ENCODE peak calls at places on chromosomes 6 and 20, in eight cellular contexts. O, P, A, N, G, W, I and H are unnamed samples. For H3K4me1 and H3K36me3, the result is how much of the 10 kb centered on the place peaks cover.

GRCh38 chr6:76351275-76351674 is 278.8 kb upstream of the IMPG1 start:
- DNase-seq in O (no peak), P (no peak), A (no peak), N (no peak), G (no peak), W (no peak), I (no peak), H (no peak)

GRCh38 chr6:82680192-82680591 is 316.6 kb downstream of the TPBG start:
- DNase-seq in O (no peak), P (no peak), A (no peak), N (no peak), G (no peak), W (no peak), I (no peak), H (no peak)

GRCh38 chr6:160333841-160334240 is 14.3 kb upstream of the SLC22A3 start:
- DNase-seq in O (no peak), P (peak), A (no peak), N (no peak), G (no peak), W (no peak), I (no peak), H (no peak)

GRCh38 chr6:49563006-49563886 is 12.8 kb downstream of the C6orf141 start:
- DNase-seq in O (no peak), P (no peak), A (no peak), N (no peak), G (no peak), W (no peak), I (no peak), H (no peak)

GRCh38 chr20:34473262-34473883 is 42.8 kb upstream of the DYNLRB1 start:
- DNase-seq in O (peak), P (no peak), A (no peak), N (no peak), G (peak), W (peak), I (no peak), H (peak)

GRCh38 chr6:51934098-51934497 is 153.3 kb downstream of the PKHD1 start:
- DNase-seq in O (no peak), P (no peak), A (no peak), N (no peak), G (no peak), W (no peak), I (no peak), H (no peak)

GRCh38 chr6:27867941-27868705 is 44.1 kb downstream of the OR2B2 start:
- DNase-seq in O (peak), P (no peak), A (no peak), N (no peak), G (no peak), W (no peak), I (no peak), H (no peak)

GRCh38 chr6:137978252-137978896 is 111.3 kb downstream of the TNFAIP3 start:
- DNase-seq in O (no peak), P (no peak), A (no peak), N (no peak), G (no peak), W (no peak), I (no peak), H (peak)

GRCh38 chr20:39676857-39677351 is 714.8 kb downstream of the DHX35 start:
- DNase-seq in O (peak), P (no peak), A (no peak), N (no peak), G (no peak), W (no peak), I (no peak), H (no peak)

GRCh38 chr20:35312348-35312747 is 20.1 kb upstream of the FAM83C start:
- DNase-seq in O (peak), P (no peak), A (no peak), N (no peak), G (no peak), W (no peak), I (no peak), H (no peak)

GRCh38 chr20:58938078-58938477 is 43.0 kb upstream of the NELFCD start:
- DNase-seq in O (no peak), P (peak), A (no peak), N (no peak), G (no peak), W (no peak), I (no peak), H (no peak)

GRCh38 chr6:146990821-146991798 is 213.1 kb upstream of the STXBP5 start:
- DNase-seq in O (peak), P (no peak), A (no peak), N (no peak), G (no peak), W (no peak), I (no peak), H (peak)

GRCh38 chr6:87212596-87212995 is 57.2 kb downstream of the ZNF292 start:
- DNase-seq in O (no peak), P (no peak), A (no peak), N (no peak), G (no peak), W (no peak), I (no peak), H (no peak)
- H3K4me1 ChIP-seq in O (under half), P (under half), A (under half), N (under half), G (under half), W (under half), I (under half), H (under half)

DNA sequence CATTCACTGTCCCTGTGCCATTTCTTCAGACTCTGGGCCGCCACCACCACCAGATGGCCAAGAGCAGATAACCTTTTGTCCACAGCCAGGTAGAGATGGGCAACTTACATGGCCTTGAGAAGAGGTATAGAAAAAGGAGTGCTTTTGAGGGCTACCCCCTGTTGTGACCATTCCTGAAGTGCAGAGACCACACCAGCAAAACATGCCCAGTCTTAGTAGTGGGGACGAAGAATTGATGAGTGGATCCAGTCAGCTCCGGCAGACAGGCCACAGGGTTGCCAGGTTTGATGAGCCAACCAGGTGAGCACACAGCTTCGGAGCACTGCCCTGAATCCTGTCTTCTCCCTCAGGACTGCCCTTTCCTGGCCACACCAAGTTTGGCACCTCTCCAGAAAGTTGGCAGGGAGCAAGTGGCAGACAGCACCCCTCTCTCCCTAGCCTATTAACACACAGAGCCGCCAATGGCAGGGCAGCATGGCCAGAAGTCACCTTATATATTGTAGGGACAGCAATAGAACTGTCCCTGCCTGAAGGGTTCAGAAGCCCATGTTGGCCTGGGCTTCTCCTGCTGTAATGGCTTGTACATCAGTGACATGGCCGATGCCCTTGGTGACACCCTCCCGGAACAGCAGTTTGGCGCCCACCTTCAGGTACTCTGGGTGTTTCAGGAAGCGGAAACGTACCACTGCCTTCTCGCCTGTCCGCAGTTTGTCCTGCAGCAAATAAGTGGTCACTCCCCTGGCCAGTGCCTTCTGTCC is 7.8 kb downstream of the GTPBP2 start:
- DNase-seq in O (no peak), P (no peak), A (no peak), N (peak), G (no peak), W (no peak), I (no peak), H (no peak)
- TF ChIP-seq POLR2A in O (no peak), P (no peak), A (no peak), N (no peak), G (no peak), W (no peak), I (no peak), H (no peak)

GRCh38 chr6:106667022-106667402 is 37.6 kb downstream of the QRSL1 start:
- DNase-seq in O (no peak), P (no peak), A (no peak), N (no peak), G (no peak), W (no peak), I (no peak), H (no peak)

GRCh38 chr6:106659859-106660258 is 30.5 kb downstream of the QRSL1 start:
- DNase-seq in O (no peak), P (no peak), A (no peak), N (no peak), G (no peak), W (no peak), I (no peak), H (no peak)

GRCh38 chr6:106666290-106667021 is 37.1 kb downstream of the QRSL1 start:
- DNase-seq in O (no peak), P (no peak), A (no peak), N (no peak), G (no peak), W (no peak), I (no peak), H (no peak)

GRCh38 chr6:106658469-106658868 is 29.1 kb downstream of the QRSL1 start:
- DNase-seq in O (peak), P (no peak), A (no peak), N (no peak), G (no peak), W (no peak), I (no peak), H (no peak)

GRCh38 chr6:106662458-106662857 is 33.1 kb downstream of the QRSL1 start:
- DNase-seq in O (no peak), P (no peak), A (no peak), N (no peak), G (no peak), W (no peak), I (no peak), H (no peak)
- H3K36me3 ChIP-seq in O (under half), P (half or more), A (under half), N (under half), G (under half), W (half or more), I (half or more), H (under half)

GRCh38 chr6:2841264-2842138 is at the start of gene SERPINB1:
- DNase-seq in O (peak), P (peak), A (peak), N (peak), G (peak), W (peak), I (peak), H (peak)
- H3K4me1 ChIP-seq in O (under half), P (half or more), A (under half), N (half or more), G (under half), W (under half), I (under half), H (under half)